ENCODE peak calls at places on chromosomes 2 and 18, in ten cellular contexts. P is testis, R is ovary, Y is uterus, G is thyroid gland, B is IMR-90, M is tibial nerve, V is heart left ventricle, A is prostate gland, D is transverse colon. I is an unnamed sample. For H3K36me3, the result is how much of the 10 kb centered on the place peaks cover.

GRCh38 chr18:48790869-48791635 is 159.7 kb downstream of the SMAD7 start:
- DNase-seq in P (no peak), R (no peak), Y (peak), G (peak), B (no peak), M (no peak), V (no peak), A (no peak), D (no peak), I (no peak)

GRCh38 chr2:16063955-16064633 is 123.7 kb downstream of the MYCN start:
- DNase-seq in P (no peak), R (no peak), Y (no peak), G (no peak), B (no peak), M (no peak), V (no peak), A (no peak), D (no peak), I (no peak)

GRCh38 chr18:36456622-36457021 is 159.1 kb downstream of the FHOD3 start:
- DNase-seq in P (no peak), R (no peak), Y (no peak), G (no peak), B (no peak), M (no peak), V (no peak), A (no peak), D (no peak), I (no peak)

GRCh38 chr2:121689356-121689755 is 40.1 kb upstream of the CLASP1 start:
- DNase-seq in P (peak), R (no peak), Y (no peak), G (peak), B (peak), M (no peak), V (no peak), A (peak), D (no peak), I (peak)

GRCh38 chr2:45237850-45238542 is 228.7 kb upstream of the SIX2 start:
- DNase-seq in P (no peak), R (no peak), Y (no peak), G (no peak), B (peak), M (peak), V (no peak), A (no peak), D (no peak), I (peak)

GRCh38 chr18:69954719-69955118 is 7.0 kb upstream of the CD226 start:
- DNase-seq in P (no peak), R (no peak), Y (no peak), G (no peak), B (no peak), M (no peak), V (no peak), A (no peak), D (no peak), I (no peak)

GRCh38 chr2:60469918-60470317 is 83.5 kb downstream of the BCL11A start:
- DNase-seq in P (no peak), R (no peak), Y (no peak), G (no peak), B (no peak), M (no peak), V (no peak), A (no peak), D (no peak), I (no peak)

GRCh38 chr2:112623913-112624777 is 21.6 kb upstream of the SLC20A1 start:
- DNase-seq in P (no peak), R (no peak), Y (no peak), G (no peak), B (peak), M (no peak), V (no peak), A (no peak), D (peak), I (peak)

GRCh38 chr2:38076250-38076709 is 329 bp upstream of the CYP1B1 start:
- DNase-seq in P (peak), R (peak), Y (peak), G (peak), B (peak), M (peak), V (peak), A (peak), D (peak), I (peak)

GRCh38 chr2:96551605-96552283 is 15.2 kb downstream of the ARID5A start:
- DNase-seq in P (no peak), R (no peak), Y (no peak), G (no peak), B (no peak), M (no peak), V (no peak), A (no peak), D (no peak), I (no peak)

GRCh38 chr2:96548558-96549465 is 12.3 kb downstream of the ARID5A start:
- DNase-seq in P (no peak), R (no peak), Y (no peak), G (no peak), B (no peak), M (no peak), V (no peak), A (no peak), D (no peak), I (no peak)

GRCh38 chr2:96550787-96551604 is 14.4 kb downstream of the ARID5A start:
- DNase-seq in P (no peak), R (no peak), Y (no peak), G (no peak), B (no peak), M (no peak), V (no peak), A (no peak), D (no peak), I (no peak)

GRCh38 chr2:96549466-96549785 is 12.9 kb downstream of the ARID5A start:
- DNase-seq in P (no peak), R (no peak), Y (no peak), G (no peak), B (no peak), M (no peak), V (no peak), A (no peak), D (no peak), I (no peak)

GRCh38 chr2:96549967-96550786 is 13.6 kb downstream of the ARID5A start:
- DNase-seq in P (peak), R (no peak), Y (no peak), G (peak), B (no peak), M (no peak), V (no peak), A (no peak), D (no peak), I (no peak)
- H3K36me3 ChIP-seq in P (under half), R (under half), Y (under half), G (under half), B (under half), M (half or more), V (half or more), A (under half), D (under half), I (under half)

GRCh38 chr2:190408538-190409271 is 550 bp downstream of the MFSD6 start:
- DNase-seq in P (peak), R (peak), Y (peak), G (peak), B (no peak), M (peak), V (peak), A (peak), D (peak), I (peak)
- TF ChIP-seq POLR2A in P (no peak), R (no peak), Y (peak), G (peak), B (no peak), M (peak), V (peak), A (peak), D (peak), I (no peak)

GRCh38 chr2:235343869-235344268 is 150.0 kb upstream of the AGAP1 start:
- DNase-seq in P (no peak), R (no peak), Y (no peak), G (peak), B (peak), M (no peak), V (no peak), A (no peak), D (no peak), I (no peak)
- H3K36me3 ChIP-seq in P (under half), R (under half), Y (under half), G (under half), B (under half), M (under half), V (under half), A (under half), D (under half), I (under half)

GRCh38 chr2:64533882-64534281 is 9.8 kb downstream of the AFTPH start:
- DNase-seq in P (no peak), R (no peak), Y (no peak), G (no peak), B (no peak), M (no peak), V (no peak), A (no peak), D (no peak), I (no peak)
- TF ChIP-seq POLR2A in P (no peak), R (no peak), Y (no peak), G (no peak), B (no peak), M (no peak), V (no peak), A (no peak), D (no peak), I (no peak)

GRCh38 chr18:8823530-8823929 is 118.2 kb downstream of the MTCL1 start:
- DNase-seq in P (no peak), R (no peak), Y (no peak), G (no peak), B (no peak), M (no peak), V (no peak), A (no peak), D (no peak), I (no peak)
- H3K36me3 ChIP-seq in P (under half), R (under half), Y (under half), G (under half), B (half or more), M (half or more), V (under half), A (under half), D (under half), I (under half)

GRCh38 chr2:200525882-200526651 is at the start of gene SGO2:
- DNase-seq in P (peak), R (peak), Y (peak), G (peak), B (peak), M (peak), V (peak), A (peak), D (peak), I (peak)
- TF ChIP-seq POLR2A in P (peak), R (peak), Y (peak), G (peak), B (peak), M (peak), V (peak), A (peak), D (peak), I (peak)

GRCh38 chr2:32485399-32485798 is 128.6 kb downstream of the BIRC6 start:
- DNase-seq in P (no peak), R (no peak), Y (no peak), G (no peak), B (peak), M (no peak), V (no peak), A (no peak), D (no peak), I (peak)

GRCh38 chr2:32482466-32482865 is 125.6 kb downstream of the BIRC6 start:
- DNase-seq in P (no peak), R (no peak), Y (no peak), G (no peak), B (peak), M (no peak), V (no peak), A (no peak), D (no peak), I (no peak)

GRCh38 chr2:32479993-32480392 is 123.2 kb downstream of the BIRC6 start:
- DNase-seq in P (no peak), R (no peak), Y (no peak), G (no peak), B (no peak), M (no peak), V (no peak), A (no peak), D (no peak), I (no peak)

GRCh38 chr2:32489061-32489460 is 132.2 kb downstream of the BIRC6 start:
- DNase-seq in P (no peak), R (no peak), Y (no peak), G (no peak), B (no peak), M (no peak), V (no peak), A (no peak), D (no peak), I (peak)

DNA sequence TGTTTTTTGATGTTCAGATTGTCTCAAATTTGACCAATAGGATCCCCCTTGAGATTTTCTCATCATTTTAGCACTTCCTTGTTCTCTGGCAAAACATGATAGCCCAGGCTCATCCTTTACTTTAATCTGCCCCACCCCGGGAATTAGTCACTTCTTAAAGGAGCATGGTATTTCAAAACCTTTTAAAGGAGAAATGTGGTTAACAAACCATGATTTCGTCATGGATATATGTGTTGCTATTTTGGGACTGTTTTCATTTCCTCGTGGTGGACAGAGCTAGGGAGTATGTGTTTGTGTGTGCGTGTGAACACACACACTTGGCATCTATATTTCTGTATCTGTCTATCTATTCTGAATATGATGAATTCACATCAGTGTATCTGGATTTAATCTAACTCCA is 128.1 kb downstream of the BIRC6 start:
- DNase-seq in P (no peak), R (no peak), Y (no peak), G (no peak), B (peak), M (peak), V (no peak), A (no peak), D (no peak), I (peak)
- H3K36me3 ChIP-seq in P (under half), R (under half), Y (under half), G (under half), B (under half), M (half or more), V (half or more), A (under half), D (half or more), I (under half)